ENCODE peak calls at places on chromosomes 11 and 22, in seven cellular contexts. One of them, this sample, is unnamed.

GRCh38 chr11:76598426-76598839 is 72.1 kb downstream of the LRRC32 start:
- DNase-seq in gastrocnemius medialis: no peak
- DNase-seq in esophagus squamous epithelium: no peak
- DNase-seq in body of pancreas: no peak
- DNase-seq in tibial nerve: no peak
- DNase-seq in prostate gland: no peak
- DNase-seq in ovary: no peak
- DNase-seq in this sample: peak

GRCh38 chr11:73259406-73260126 is 12.6 kb upstream of the P2RY6 start:
- DNase-seq in prostate gland: no peak
- DNase-seq in gastrocnemius medialis: peak
- DNase-seq in tibial nerve: no peak
- DNase-seq in body of pancreas: no peak
- DNase-seq in esophagus squamous epithelium: no peak
- DNase-seq in ovary: no peak
- DNase-seq in this sample: no peak

GRCh38 chr11:7522106-7522505 is 8.3 kb downstream of the PPFIBP2 start:
- DNase-seq in ovary: no peak
- DNase-seq in body of pancreas: no peak
- DNase-seq in tibial nerve: no peak
- DNase-seq in prostate gland: no peak
- DNase-seq in gastrocnemius medialis: no peak
- DNase-seq in esophagus squamous epithelium: no peak
- DNase-seq in this sample: no peak

GRCh38 chr11:86497310-86497709 is 122.6 kb downstream of the CCDC81 start:
- DNase-seq in prostate gland: no peak
- DNase-seq in ovary: no peak
- DNase-seq in tibial nerve: no peak
- DNase-seq in body of pancreas: no peak
- DNase-seq in esophagus squamous epithelium: no peak
- DNase-seq in gastrocnemius medialis: no peak
- DNase-seq in this sample: no peak

GRCh38 chr11:69466039-69466438 is 15.4 kb upstream of the LINC01488 start:
- DNase-seq in gastrocnemius medialis: no peak
- DNase-seq in prostate gland: no peak
- DNase-seq in ovary: no peak
- DNase-seq in tibial nerve: no peak
- DNase-seq in body of pancreas: no peak
- DNase-seq in esophagus squamous epithelium: no peak
- DNase-seq in this sample: no peak

GRCh38 chr11:1751999-1752906 is 1.9 kb upstream of the IFITM10 start:
- DNase-seq in tibial nerve: no peak
- DNase-seq in esophagus squamous epithelium: no peak
- DNase-seq in gastrocnemius medialis: no peak
- DNase-seq in ovary: no peak
- DNase-seq in body of pancreas: no peak
- DNase-seq in prostate gland: no peak
- DNase-seq in this sample: no peak

GRCh38 chr22:37180531-37181231 is 7.4 kb downstream of the C1QTNF6 start:
- DNase-seq in body of pancreas: no peak
- DNase-seq in prostate gland: no peak
- DNase-seq in esophagus squamous epithelium: no peak
- DNase-seq in tibial nerve: no peak
- DNase-seq in gastrocnemius medialis: no peak
- DNase-seq in ovary: no peak
- DNase-seq in this sample: no peak

GRCh38 chr11:45048313-45048841 is 97.7 kb upstream of the TP53I11 start:
- DNase-seq in body of pancreas: no peak
- DNase-seq in gastrocnemius medialis: no peak
- DNase-seq in esophagus squamous epithelium: no peak
- DNase-seq in tibial nerve: no peak
- DNase-seq in ovary: no peak
- DNase-seq in prostate gland: no peak
- DNase-seq in this sample: no peak

GRCh38 chr22:36873614-36874308 is 13.0 kb downstream of the NCF4 start:
- DNase-seq in gastrocnemius medialis: no peak
- DNase-seq in esophagus squamous epithelium: no peak
- DNase-seq in prostate gland: peak
- DNase-seq in tibial nerve: peak
- DNase-seq in body of pancreas: peak
- DNase-seq in ovary: no peak
- DNase-seq in this sample: peak

GRCh38 chr11:1218788-1219445 is 3.9 kb upstream of the MUC5B start:
- DNase-seq in tibial nerve: no peak
- DNase-seq in ovary: no peak
- DNase-seq in body of pancreas: no peak
- DNase-seq in gastrocnemius medialis: no peak
- DNase-seq in prostate gland: no peak
- DNase-seq in esophagus squamous epithelium: no peak
- DNase-seq in this sample: no peak

GRCh38 chr11:129435499-129436245 is 60.0 kb downstream of the BARX2 start:
- DNase-seq in prostate gland: no peak
- DNase-seq in tibial nerve: no peak
- DNase-seq in esophagus squamous epithelium: no peak
- DNase-seq in gastrocnemius medialis: no peak
- DNase-seq in ovary: no peak
- DNase-seq in body of pancreas: no peak
- DNase-seq in this sample: no peak

GRCh38 chr11:112769170-112769569 is 192.1 kb upstream of the NCAM1 start:
- DNase-seq in tibial nerve: no peak
- DNase-seq in prostate gland: no peak
- DNase-seq in gastrocnemius medialis: peak
- DNase-seq in body of pancreas: no peak
- DNase-seq in esophagus squamous epithelium: no peak
- DNase-seq in ovary: no peak
- DNase-seq in this sample: no peak

GRCh38 chr11:123174196-123175183 is 20.6 kb downstream of the CLMP start:
- DNase-seq in prostate gland: no peak
- DNase-seq in tibial nerve: peak
- DNase-seq in body of pancreas: peak
- DNase-seq in esophagus squamous epithelium: no peak
- DNase-seq in gastrocnemius medialis: peak
- DNase-seq in ovary: no peak
- DNase-seq in this sample: no peak

GRCh38 chr11:117239295-117239694 is 6.8 kb downstream of the RNF214 start:
- DNase-seq in tibial nerve: no peak
- DNase-seq in prostate gland: no peak
- DNase-seq in esophagus squamous epithelium: no peak
- DNase-seq in gastrocnemius medialis: no peak
- DNase-seq in ovary: no peak
- DNase-seq in body of pancreas: no peak
- DNase-seq in this sample: no peak

GRCh38 chr11:106276126-106276525 is 198.7 kb downstream of the AASDHPPT start:
- DNase-seq in tibial nerve: no peak
- DNase-seq in gastrocnemius medialis: no peak
- DNase-seq in esophagus squamous epithelium: no peak
- DNase-seq in ovary: no peak
- DNase-seq in prostate gland: no peak
- DNase-seq in body of pancreas: no peak
- DNase-seq in this sample: no peak

GRCh38 chr11:64990222-64990918 is 6.4 kb downstream of the BATF2 start:
- DNase-seq in body of pancreas: peak
- DNase-seq in ovary: no peak
- DNase-seq in gastrocnemius medialis: peak
- DNase-seq in prostate gland: no peak
- DNase-seq in esophagus squamous epithelium: no peak
- DNase-seq in tibial nerve: peak
- DNase-seq in this sample: no peak

GRCh38 chr11:72778535-72779494 is 15.0 kb downstream of the STARD10 start:
- DNase-seq in esophagus squamous epithelium: no peak
- DNase-seq in tibial nerve: no peak
- DNase-seq in gastrocnemius medialis: no peak
- DNase-seq in prostate gland: no peak
- DNase-seq in body of pancreas: peak
- DNase-seq in ovary: no peak
- DNase-seq in this sample: no peak

GRCh38 chr22:46070215-46070721 is 80.1 kb upstream of the PPARA start:
- DNase-seq in tibial nerve: peak
- DNase-seq in esophagus squamous epithelium: no peak
- DNase-seq in gastrocnemius medialis: peak
- DNase-seq in prostate gland: no peak
- DNase-seq in ovary: no peak
- DNase-seq in body of pancreas: peak
- DNase-seq in this sample: no peak

GRCh38 chr11:126391970-126392637 is 36.6 kb downstream of the ST3GAL4 start:
- DNase-seq in esophagus squamous epithelium: no peak
- DNase-seq in gastrocnemius medialis: no peak
- DNase-seq in ovary: peak
- DNase-seq in body of pancreas: peak
- DNase-seq in tibial nerve: no peak
- DNase-seq in prostate gland: no peak
- DNase-seq in this sample: no peak

GRCh38 chr11:114181752-114182151 is 114.4 kb upstream of the NNMT start:
- DNase-seq in ovary: peak
- DNase-seq in body of pancreas: no peak
- DNase-seq in gastrocnemius medialis: peak
- DNase-seq in prostate gland: no peak
- DNase-seq in tibial nerve: no peak
- DNase-seq in esophagus squamous epithelium: no peak
- DNase-seq in this sample: no peak

GRCh38 chr11:114180301-114181055 is 115.7 kb upstream of the NNMT start:
- DNase-seq in body of pancreas: peak
- DNase-seq in gastrocnemius medialis: peak
- DNase-seq in prostate gland: peak
- DNase-seq in tibial nerve: no peak
- DNase-seq in ovary: peak
- DNase-seq in esophagus squamous epithelium: no peak
- DNase-seq in this sample: no peak

GRCh38 chr11:114183041-114183511 is 113.1 kb upstream of the NNMT start:
- DNase-seq in tibial nerve: no peak
- DNase-seq in prostate gland: no peak
- DNase-seq in ovary: peak
- DNase-seq in gastrocnemius medialis: peak
- DNase-seq in esophagus squamous epithelium: no peak
- DNase-seq in body of pancreas: peak
- DNase-seq in this sample: no peak

GRCh38 chr11:114181195-114181594 is 115.0 kb upstream of the NNMT start:
- DNase-seq in body of pancreas: no peak
- DNase-seq in esophagus squamous epithelium: no peak
- DNase-seq in ovary: peak
- DNase-seq in gastrocnemius medialis: peak
- DNase-seq in prostate gland: no peak
- DNase-seq in tibial nerve: no peak
- DNase-seq in this sample: no peak

GRCh38 chr11:114182471-114182968 is 113.7 kb upstream of the NNMT start:
- DNase-seq in gastrocnemius medialis: no peak
- DNase-seq in body of pancreas: no peak
- DNase-seq in tibial nerve: no peak
- DNase-seq in ovary: no peak
- DNase-seq in esophagus squamous epithelium: no peak
- DNase-seq in prostate gland: no peak
- DNase-seq in this sample: no peak
- TF ChIP-seq POLR2A in gastrocnemius medialis: no peak
- TF ChIP-seq POLR2A in body of pancreas: no peak
- TF ChIP-seq POLR2A in tibial nerve: no peak
- TF ChIP-seq POLR2A in ovary: no peak
- TF ChIP-seq POLR2A in esophagus squamous epithelium: no peak
- TF ChIP-seq POLR2A in prostate gland: no peak
- TF ChIP-seq POLR2A in this sample: no peak

GRCh38 chr11:8911040-8911823 is at the start of gene AKIP1:
- DNase-seq in body of pancreas: peak
- DNase-seq in ovary: peak
- DNase-seq in prostate gland: peak
- DNase-seq in esophagus squamous epithelium: peak
- DNase-seq in gastrocnemius medialis: peak
- DNase-seq in tibial nerve: peak
- DNase-seq in this sample: peak
- TF ChIP-seq POLR2A in body of pancreas: no peak
- TF ChIP-seq POLR2A in ovary: peak
- TF ChIP-seq POLR2A in prostate gland: peak
- TF ChIP-seq POLR2A in esophagus squamous epithelium: peak
- TF ChIP-seq POLR2A in gastrocnemius medialis: peak
- TF ChIP-seq POLR2A in tibial nerve: peak
- TF ChIP-seq POLR2A in this sample: peak

DNA sequence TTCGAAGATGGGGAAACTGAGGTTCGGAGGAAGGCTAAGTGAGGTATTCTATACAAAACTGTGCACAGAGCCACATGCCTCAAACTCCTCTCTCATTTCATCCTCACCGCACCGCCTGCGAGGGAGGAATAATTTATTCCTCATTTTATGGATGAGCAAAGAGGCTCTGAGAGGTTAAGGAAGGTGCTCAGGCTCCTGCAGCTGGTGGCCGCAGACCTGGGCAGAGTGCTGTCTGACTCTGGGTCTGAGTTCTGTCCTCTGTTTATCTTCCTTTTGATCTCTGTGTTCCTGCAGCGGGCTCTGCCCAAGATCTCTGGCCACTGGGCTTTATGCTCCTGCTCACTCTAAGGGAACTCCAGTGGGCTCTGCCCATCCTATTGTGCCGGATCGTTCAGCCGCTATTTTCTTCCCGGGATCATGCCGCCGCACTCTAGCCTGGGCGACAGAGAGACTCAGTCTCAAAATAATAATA is 59.5 kb downstream of the MCM5 start:
- DNase-seq in body of pancreas: no peak
- DNase-seq in prostate gland: no peak
- DNase-seq in gastrocnemius medialis: no peak
- DNase-seq in tibial nerve: no peak
- DNase-seq in ovary: no peak
- DNase-seq in esophagus squamous epithelium: no peak
- DNase-seq in this sample: no peak
- TF ChIP-seq POLR2A in body of pancreas: no peak
- TF ChIP-seq POLR2A in prostate gland: no peak
- TF ChIP-seq POLR2A in gastrocnemius medialis: no peak
- TF ChIP-seq POLR2A in tibial nerve: no peak
- TF ChIP-seq POLR2A in ovary: no peak
- TF ChIP-seq POLR2A in esophagus squamous epithelium: no peak
- TF ChIP-seq POLR2A in this sample: no peak

DNA sequence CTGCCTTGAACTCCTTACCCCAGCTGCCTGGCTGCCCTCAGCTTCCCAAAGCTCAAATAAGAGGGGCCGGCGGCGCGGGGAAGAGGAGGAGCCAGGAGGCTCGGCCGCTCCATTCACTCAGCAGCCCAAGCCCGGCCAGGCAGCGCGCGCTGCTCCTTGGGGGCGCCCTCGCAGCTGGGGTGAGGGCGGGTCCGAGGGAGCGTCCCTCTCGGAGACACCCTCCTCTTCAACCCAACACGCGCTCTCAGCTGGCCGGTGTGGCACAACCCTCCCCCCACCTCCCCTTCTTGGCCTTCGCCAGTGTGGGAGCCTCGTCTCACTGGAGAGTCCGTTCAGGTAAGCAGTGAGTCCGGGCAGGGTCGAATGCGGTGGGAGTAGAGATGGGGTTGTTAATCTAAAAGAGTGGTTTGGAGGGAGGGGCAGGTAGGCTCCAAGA is at the start of gene WT1:
- DNase-seq in esophagus squamous epithelium: no peak
- DNase-seq in prostate gland: no peak
- DNase-seq in body of pancreas: no peak
- DNase-seq in gastrocnemius medialis: no peak
- DNase-seq in tibial nerve: no peak
- DNase-seq in ovary: peak
- DNase-seq in this sample: no peak
- TF ChIP-seq POLR2A in esophagus squamous epithelium: no peak
- TF ChIP-seq POLR2A in prostate gland: no peak
- TF ChIP-seq POLR2A in body of pancreas: no peak
- TF ChIP-seq POLR2A in gastrocnemius medialis: no peak
- TF ChIP-seq POLR2A in tibial nerve: no peak
- TF ChIP-seq POLR2A in ovary: peak
- TF ChIP-seq POLR2A in this sample: no peak